ENCODE peak calls at places on chromosomes 1 and 21, in four cellular contexts. One of them, this sample, is unnamed.
A peak's percentile ranks its signal among the peaks of the same experiment; 100 is the strongest.

GRCh38 chr21:44867999-44868700 is 5.3 kb downstream of the PTTG1IP start:
- DNase-seq in uterus: no peak
- DNase-seq in lower lobe of right lung: no peak
- DNase-seq in astrocyte: no peak
- DNase-seq in this sample: no peak

GRCh38 chr1:91755176-91755575 is 130.8 kb downstream of the TGFBR3 start:
- DNase-seq in uterus: peak; percentile 69
- DNase-seq in lower lobe of right lung: no peak
- DNase-seq in astrocyte: no peak
- DNase-seq in this sample: no peak

GRCh38 chr1:22773981-22774471 is 63.4 kb downstream of the EPHB2 start:
- DNase-seq in uterus: peak; percentile 80
- DNase-seq in lower lobe of right lung: no peak
- DNase-seq in astrocyte: peak; percentile 67
- DNase-seq in this sample: no peak

GRCh38 chr1:89633745-89634625 is 1.1 kb downstream of the LRRC8C start:
- DNase-seq in uterus: peak; percentile 27
- DNase-seq in lower lobe of right lung: no peak
- DNase-seq in astrocyte: peak; percentile 40
- DNase-seq in this sample: no peak

GRCh38 chr1:15399710-15400109 is 10.0 kb upstream of the EFHD2 start:
- DNase-seq in uterus: no peak
- DNase-seq in lower lobe of right lung: no peak
- DNase-seq in astrocyte: peak; percentile 31
- DNase-seq in this sample: no peak

GRCh38 chr1:219402925-219403324 is 210.0 kb downstream of the ZC3H11B start:
- DNase-seq in uterus: no peak
- DNase-seq in lower lobe of right lung: no peak
- DNase-seq in astrocyte: no peak
- DNase-seq in this sample: no peak

GRCh38 chr1:159591981-159592380 is 4.4 kb downstream of the APCS start:
- DNase-seq in uterus: no peak
- DNase-seq in lower lobe of right lung: no peak
- DNase-seq in astrocyte: peak; percentile 14
- DNase-seq in this sample: no peak

GRCh38 chr1:70038025-70038424 is 167.4 kb downstream of the LRRC40 start:
- DNase-seq in uterus: no peak
- DNase-seq in lower lobe of right lung: no peak
- DNase-seq in astrocyte: peak; percentile 28
- DNase-seq in this sample: no peak

GRCh38 chr1:103525607-103526507 is at the start of gene RNPC3:
- DNase-seq in uterus: peak; percentile 84
- DNase-seq in lower lobe of right lung: peak; percentile 90
- DNase-seq in astrocyte: peak; percentile 77
- DNase-seq in this sample: peak; percentile 85

GRCh38 chr1:6930901-6931300 is 145.6 kb downstream of the CAMTA1 start:
- DNase-seq in uterus: no peak
- DNase-seq in lower lobe of right lung: no peak
- DNase-seq in astrocyte: no peak
- DNase-seq in this sample: no peak

GRCh38 chr1:40107290-40107959 is 10.4 kb upstream of the PPT1 start:
- DNase-seq in uterus: no peak
- DNase-seq in lower lobe of right lung: no peak
- DNase-seq in astrocyte: no peak
- DNase-seq in this sample: no peak

GRCh38 chr21:26818911-26819310 is 26.3 kb downstream of the ADAMTS1 start:
- DNase-seq in uterus: no peak
- DNase-seq in lower lobe of right lung: no peak
- DNase-seq in astrocyte: no peak
- DNase-seq in this sample: no peak

GRCh38 chr1:111967067-111967690 is 22.3 kb downstream of the KCND3 start:
- DNase-seq in uterus: no peak
- DNase-seq in lower lobe of right lung: peak; percentile 77
- DNase-seq in astrocyte: no peak
- DNase-seq in this sample: no peak

GRCh38 chr1:233707153-233707905 is 93.4 kb downstream of the KCNK1 start:
- DNase-seq in uterus: peak; percentile 42
- DNase-seq in lower lobe of right lung: no peak
- DNase-seq in astrocyte: peak; percentile 89
- DNase-seq in this sample: no peak

GRCh38 chr1:41322835-41323234 is 38.4 kb upstream of the FOXO6 start:
- DNase-seq in uterus: no peak
- DNase-seq in lower lobe of right lung: peak; percentile 63
- DNase-seq in astrocyte: no peak
- DNase-seq in this sample: no peak

GRCh38 chr1:25562101-25562927 is 18.9 kb downstream of the LDLRAP1 start:
- DNase-seq in uterus: no peak
- DNase-seq in lower lobe of right lung: no peak
- DNase-seq in astrocyte: no peak
- DNase-seq in this sample: peak; percentile 62

GRCh38 chr1:101164776-101165175 is 72.0 kb upstream of the S1PR1 start:
- DNase-seq in uterus: no peak
- DNase-seq in lower lobe of right lung: no peak
- DNase-seq in astrocyte: no peak
- DNase-seq in this sample: no peak

GRCh38 chr1:1246601-1247340 is at the start of gene C1QTNF12:
- DNase-seq in uterus: no peak
- DNase-seq in lower lobe of right lung: no peak
- DNase-seq in astrocyte: no peak
- DNase-seq in this sample: no peak

GRCh38 chr21:33071878-33072306 is 2.0 kb downstream of the OLIG1 start:
- DNase-seq in uterus: no peak
- DNase-seq in lower lobe of right lung: no peak
- DNase-seq in astrocyte: peak; percentile 2
- DNase-seq in this sample: peak; percentile 18

GRCh38 chr21:23008803-23009202 is 2010.6 kb downstream of the NCAM2 start:
- DNase-seq in uterus: no peak
- DNase-seq in lower lobe of right lung: no peak
- DNase-seq in astrocyte: no peak
- DNase-seq in this sample: no peak

GRCh38 chr1:166840309-166841302 is 1.3 kb downstream of the POGK start:
- DNase-seq in uterus: no peak
- DNase-seq in lower lobe of right lung: no peak
- DNase-seq in astrocyte: peak; percentile 47
- DNase-seq in this sample: no peak

GRCh38 chr1:225822655-225823403 is 12.9 kb downstream of the EPHX1 start:
- DNase-seq in uterus: no peak
- DNase-seq in lower lobe of right lung: no peak
- DNase-seq in astrocyte: no peak
- DNase-seq in this sample: no peak

GRCh38 chr21:45098867-45099266 is 24.5 kb downstream of the ADARB1 start:
- DNase-seq in uterus: no peak
- DNase-seq in lower lobe of right lung: no peak
- DNase-seq in astrocyte: no peak
- DNase-seq in this sample: no peak

GRCh38 chr21:15669247-15669646 is 60.5 kb upstream of the USP25 start:
- DNase-seq in uterus: no peak
- DNase-seq in lower lobe of right lung: no peak
- DNase-seq in astrocyte: peak; percentile 27
- DNase-seq in this sample: no peak

GRCh38 chr1:227805606-227806197 is 9.8 kb upstream of the PRSS38 start:
- DNase-seq in uterus: no peak
- DNase-seq in lower lobe of right lung: no peak
- DNase-seq in astrocyte: peak; percentile 99
- DNase-seq in this sample: no peak

GRCh38 chr1:199182151-199182843 is 543.5 kb downstream of the PTPRC start:
- DNase-seq in uterus: no peak
- DNase-seq in lower lobe of right lung: no peak
- DNase-seq in astrocyte: peak; percentile 18
- DNase-seq in this sample: no peak

GRCh38 chr21:42423685-42424084 is 20.0 kb downstream of the UBASH3A start:
- DNase-seq in uterus: no peak
- DNase-seq in lower lobe of right lung: no peak
- DNase-seq in astrocyte: no peak
- DNase-seq in this sample: no peak
- H3K27me3 ChIP-seq in uterus: no peaks in the 10 kb centered on the region
- H3K27me3 ChIP-seq in lower lobe of right lung: peaks cover 6% of the 10 kb centered on the region
- H3K27me3 ChIP-seq in astrocyte: peaks cover 15% of the 10 kb centered on the region
- H3K27me3 ChIP-seq in this sample: no peaks in the 10 kb centered on the region

GRCh38 chr1:53080041-53080440 is 18.0 kb downstream of the PODN start:
- DNase-seq in uterus: no peak
- DNase-seq in lower lobe of right lung: peak; percentile 20
- DNase-seq in astrocyte: no peak
- DNase-seq in this sample: no peak

GRCh38 chr1:53081384-53082066 is 19.5 kb downstream of the PODN start:
- DNase-seq in uterus: no peak
- DNase-seq in lower lobe of right lung: peak; percentile 32
- DNase-seq in astrocyte: no peak
- DNase-seq in this sample: no peak

GRCh38 chr1:53082826-53083225 is 20.8 kb downstream of the PODN start:
- DNase-seq in uterus: no peak
- DNase-seq in lower lobe of right lung: peak; percentile 12
- DNase-seq in astrocyte: no peak
- DNase-seq in this sample: no peak

GRCh38 chr1:53079251-53079650 is 17.2 kb downstream of the PODN start:
- DNase-seq in uterus: no peak
- DNase-seq in lower lobe of right lung: peak; percentile 24
- DNase-seq in astrocyte: no peak
- DNase-seq in this sample: no peak

DNA sequence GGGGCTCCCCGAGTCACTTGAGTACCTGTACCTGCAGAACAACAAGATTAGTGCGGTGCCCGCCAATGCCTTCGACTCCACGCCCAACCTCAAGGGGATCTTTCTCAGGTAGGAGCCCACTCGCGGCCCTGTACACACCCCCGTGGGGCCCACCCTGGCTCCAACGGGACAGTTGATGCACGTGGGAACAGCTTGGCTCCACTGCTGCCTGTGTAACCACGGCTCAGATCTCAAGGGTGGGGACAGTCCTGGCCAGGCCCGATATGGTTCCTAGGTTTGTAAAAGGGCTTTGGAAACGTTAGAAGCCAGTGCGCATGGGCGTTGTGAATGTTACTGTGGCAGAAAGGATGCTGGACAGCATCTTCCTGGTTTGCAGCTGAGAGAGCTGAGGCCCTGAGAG is 18.8 kb downstream of the PODN start:
- DNase-seq in uterus: no peak
- DNase-seq in lower lobe of right lung: peak; percentile 45
- DNase-seq in astrocyte: no peak
- DNase-seq in this sample: no peak
- H3K36me3 ChIP-seq in uterus: no peaks in the 10 kb centered on the region
- H3K36me3 ChIP-seq in lower lobe of right lung: peaks cover 4% of the 10 kb centered on the region
- H3K36me3 ChIP-seq in astrocyte: no peaks in the 10 kb centered on the region
- H3K36me3 ChIP-seq in this sample: no peaks in the 10 kb centered on the region

GRCh38 chr1:245270063-245270462 is 115.3 kb downstream of the KIF26B start:
- DNase-seq in uterus: no peak
- DNase-seq in lower lobe of right lung: no peak
- DNase-seq in astrocyte: no peak
- DNase-seq in this sample: no peak
- H3K27me3 ChIP-seq in uterus: no peaks in the 10 kb centered on the region
- H3K27me3 ChIP-seq in lower lobe of right lung: no peaks in the 10 kb centered on the region
- H3K27me3 ChIP-seq in astrocyte: no peaks in the 10 kb centered on the region
- H3K27me3 ChIP-seq in this sample: no peaks in the 10 kb centered on the region

DNA sequence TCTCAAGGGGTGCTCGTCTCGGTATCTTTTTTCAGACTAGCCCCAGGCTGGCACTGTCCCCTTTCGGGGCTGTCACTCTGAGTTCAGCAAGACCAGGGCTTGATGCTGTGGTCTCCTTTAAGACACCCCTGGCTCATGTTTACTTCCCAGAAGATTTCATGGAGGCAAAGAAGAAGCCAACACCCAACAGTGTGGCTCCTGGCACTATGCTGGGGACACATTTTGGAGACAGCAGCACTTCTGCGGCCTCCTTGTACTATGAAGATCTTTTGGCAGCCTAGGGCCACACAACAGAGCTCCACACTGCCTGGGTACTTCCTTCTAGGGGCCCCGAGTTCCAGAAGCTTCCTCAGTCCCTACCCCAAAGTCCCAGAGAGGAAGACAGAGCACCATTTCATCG is 24.6 kb downstream of the ECE1 start:
- DNase-seq in uterus: no peak
- DNase-seq in lower lobe of right lung: no peak
- DNase-seq in astrocyte: no peak
- DNase-seq in this sample: no peak
- H3K36me3 ChIP-seq in uterus: no peaks in the 10 kb centered on the region
- H3K36me3 ChIP-seq in lower lobe of right lung: peaks cover 39% of the 10 kb centered on the region
- H3K36me3 ChIP-seq in astrocyte: peaks cover 16% of the 10 kb centered on the region
- H3K36me3 ChIP-seq in this sample: peaks cover 12% of the 10 kb centered on the region

GRCh38 chr1:93574991-93575390 is 106.6 kb downstream of the BCAR3 start:
- DNase-seq in uterus: no peak
- DNase-seq in lower lobe of right lung: no peak
- DNase-seq in astrocyte: no peak
- DNase-seq in this sample: no peak
- H3K27me3 ChIP-seq in uterus: no peaks in the 10 kb centered on the region
- H3K27me3 ChIP-seq in lower lobe of right lung: no peaks in the 10 kb centered on the region
- H3K27me3 ChIP-seq in astrocyte: no peaks in the 10 kb centered on the region
- H3K27me3 ChIP-seq in this sample: no peaks in the 10 kb centered on the region

GRCh38 chr1:109926662-109927300 is 16.1 kb downstream of the CSF1 start:
- DNase-seq in uterus: no peak
- DNase-seq in lower lobe of right lung: no peak
- DNase-seq in astrocyte: peak; percentile 69
- DNase-seq in this sample: no peak
- H3K36me3 ChIP-seq in uterus: no peaks in the 10 kb centered on the region
- H3K36me3 ChIP-seq in lower lobe of right lung: peaks cover 86% of the 10 kb centered on the region
- H3K36me3 ChIP-seq in astrocyte: peaks cover 3% of the 10 kb centered on the region
- H3K36me3 ChIP-seq in this sample: peaks cover 40% of the 10 kb centered on the region

DNA sequence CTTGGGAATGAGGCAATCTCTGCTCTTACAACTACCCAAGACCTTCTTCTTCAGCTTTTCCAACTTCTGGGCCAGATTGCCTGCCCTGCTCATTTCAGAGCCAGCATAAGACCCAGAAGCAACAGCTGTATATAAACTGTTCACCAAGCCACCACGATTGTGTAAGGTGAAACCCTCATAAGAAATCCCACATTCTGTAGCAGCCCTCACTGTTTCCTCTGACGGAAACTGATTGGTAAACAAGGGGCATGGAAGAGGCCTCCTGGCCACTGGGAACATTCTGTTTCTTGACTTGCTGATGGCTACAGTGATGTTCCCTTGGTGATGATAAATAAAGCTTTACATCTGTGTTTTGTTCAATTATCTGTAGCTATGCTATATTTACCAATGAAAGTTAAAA is 39.7 kb upstream of the EXO1 start:
- DNase-seq in uterus: no peak
- DNase-seq in lower lobe of right lung: no peak
- DNase-seq in astrocyte: no peak
- DNase-seq in this sample: no peak
- H3K27me3 ChIP-seq in uterus: no peaks in the 10 kb centered on the region
- H3K27me3 ChIP-seq in lower lobe of right lung: no peaks in the 10 kb centered on the region
- H3K27me3 ChIP-seq in astrocyte: no peaks in the 10 kb centered on the region
- H3K27me3 ChIP-seq in this sample: no peaks in the 10 kb centered on the region

DNA sequence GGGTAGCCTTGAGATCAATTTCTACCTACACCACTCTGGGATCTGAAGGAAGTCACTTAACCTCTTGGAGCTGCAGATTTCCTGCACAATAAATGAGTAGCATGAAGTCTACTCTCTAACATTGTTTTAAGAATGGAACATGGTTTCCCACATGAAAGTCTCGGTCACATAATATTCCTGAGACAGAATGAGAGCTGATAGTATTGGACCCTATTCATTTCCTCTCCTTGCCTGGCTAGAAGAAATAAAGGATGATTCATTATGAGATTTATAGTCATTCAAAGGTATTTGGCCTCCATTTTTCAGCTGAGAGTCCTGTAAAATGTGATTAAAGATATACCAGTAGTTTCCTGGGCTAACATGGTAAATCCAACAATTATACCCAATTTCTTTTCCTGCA is 56.7 kb downstream of the ARHGAP29 start:
- DNase-seq in uterus: no peak
- DNase-seq in lower lobe of right lung: no peak
- DNase-seq in astrocyte: no peak
- DNase-seq in this sample: no peak
- H3K36me3 ChIP-seq in uterus: no peaks in the 10 kb centered on the region
- H3K36me3 ChIP-seq in lower lobe of right lung: peaks cover 94% of the 10 kb centered on the region
- H3K36me3 ChIP-seq in astrocyte: peaks cover 75% of the 10 kb centered on the region
- H3K36me3 ChIP-seq in this sample: no peaks in the 10 kb centered on the region